ENCODE peak calls at places on chromosomes 5 and 9, in eight cellular contexts. G is NCI-H187; T is SW480; F is NCI-H146; N is stimulated activated CD4-positive, alpha-beta T cell treated with anti-CD3 and anti-CD28 coated beads, Interleukin-2, amount 100 ng/mL, for 48 hours; P is ovary; W is activated CD8-positive, alpha-beta memory T cell treated with anti-CD3 and anti-CD28 coated beads for 24 hours; H is hepatic stellate cell. O is an unnamed sample.

GRCh38 chr5:168128556-168128955 is 162.9 kb upstream of the WWC1 start:
- DNase-seq in G (no peak), T (peak), F (no peak), N (no peak), P (no peak), W (no peak), H (no peak), O (no peak)

GRCh38 chr5:75566710-75567309 is 44.4 kb upstream of the ANKDD1B start:
- DNase-seq in G (no peak), T (peak), F (no peak), N (peak), P (no peak), W (peak), H (peak), O (no peak)

GRCh38 chr5:178940569-178941360 is at the start of gene ZNF454:
- DNase-seq in G (no peak), T (no peak), F (no peak), N (no peak), P (peak), W (no peak), H (peak), O (peak)

GRCh38 chr9:92978345-92978875 is 31.1 kb downstream of the FGD3 start:
- DNase-seq in G (no peak), T (no peak), F (no peak), N (no peak), P (no peak), W (no peak), H (no peak), O (no peak)

GRCh38 chr9:7336356-7337075 is 463.1 kb downstream of the DMAC1 start:
- DNase-seq in G (peak), T (no peak), F (peak), N (no peak), P (no peak), W (no peak), H (no peak), O (no peak)

GRCh38 chr9:4833781-4834560 is 41.2 kb downstream of the RCL1 start:
- DNase-seq in G (no peak), T (no peak), F (no peak), N (no peak), P (no peak), W (no peak), H (no peak), O (no peak)

GRCh38 chr5:8399471-8399870 is 530.5 kb downstream of the MTRR start:
- DNase-seq in G (no peak), T (no peak), F (no peak), N (no peak), P (no peak), W (no peak), H (no peak), O (no peak)

GRCh38 chr9:22052376-22052945 is 43.4 kb upstream of the CDKN2B start:
- DNase-seq in G (no peak), T (peak), F (no peak), N (peak), P (no peak), W (peak), H (peak), O (peak)

GRCh38 chr5:110727025-110727314 is 499 bp upstream of the TMEM232 start:
- DNase-seq in G (no peak), T (peak), F (no peak), N (no peak), P (no peak), W (no peak), H (no peak), O (no peak)

GRCh38 chr5:9098990-9099389 is 446.9 kb downstream of the SEMA5A start:
- DNase-seq in G (no peak), T (no peak), F (no peak), N (no peak), P (no peak), W (no peak), H (no peak), O (no peak)

GRCh38 chr9:33293782-33294181 is 3.5 kb downstream of the NFX1 start:
- DNase-seq in G (no peak), T (no peak), F (no peak), N (no peak), P (no peak), W (no peak), H (no peak), O (no peak)

GRCh38 chr9:126621919-126622735 is 8.4 kb downstream of the LMX1B start:
- DNase-seq in G (no peak), T (no peak), F (no peak), N (no peak), P (no peak), W (no peak), H (no peak), O (no peak)

GRCh38 chr5:151509231-151509630 is 61.8 kb downstream of the SLC36A1 start:
- DNase-seq in G (no peak), T (no peak), F (peak), N (no peak), P (no peak), W (no peak), H (no peak), O (no peak)

GRCh38 chr5:59207416-59207815 is 624.5 kb downstream of the RAB3C start:
- DNase-seq in G (no peak), T (no peak), F (no peak), N (no peak), P (no peak), W (no peak), H (no peak), O (no peak)

GRCh38 chr5:120314201-120314600 is 149.9 kb upstream of the PRR16 start:
- DNase-seq in G (no peak), T (no peak), F (no peak), N (no peak), P (no peak), W (no peak), H (no peak), O (no peak)

GRCh38 chr5:172383231-172383802 is 71.0 kb downstream of the SH3PXD2B start:
- DNase-seq in G (no peak), T (no peak), F (peak), N (no peak), P (no peak), W (no peak), H (no peak), O (no peak)

GRCh38 chr5:71816307-71816706 is 97.2 kb downstream of the CARTPT start:
- DNase-seq in G (no peak), T (no peak), F (no peak), N (no peak), P (no peak), W (no peak), H (no peak), O (no peak)

GRCh38 chr9:21802418-21803000 is at the start of gene MTAP:
- DNase-seq in G (peak), T (peak), F (peak), N (peak), P (peak), W (peak), H (peak), O (peak)

GRCh38 chr5:116137544-116138378 is 52.9 kb downstream of the COMMD10 start:
- DNase-seq in G (peak), T (peak), F (peak), N (no peak), P (no peak), W (no peak), H (peak), O (no peak)

GRCh38 chr5:54249210-54250028 is 61.0 kb downstream of the ARL15 start:
- DNase-seq in G (peak), T (no peak), F (no peak), N (peak), P (no peak), W (peak), H (peak), O (no peak)

GRCh38 chr9:113306566-113306965 is 3.4 kb upstream of the RNF183 start:
- DNase-seq in G (no peak), T (no peak), F (no peak), N (no peak), P (no peak), W (no peak), H (no peak), O (no peak)

GRCh38 chr5:84327591-84327990 is 57.1 kb downstream of the EDIL3 start:
- DNase-seq in G (no peak), T (no peak), F (no peak), N (no peak), P (no peak), W (no peak), H (no peak), O (no peak)

O was measured in esophagus muscularis mucosa.